ENCODE peak calls at places on chromosomes 4 and X, in five cellular contexts. W, G, L, I and E are unnamed samples.

GRCh38 chr4:17781831-17782287 is 438 bp upstream of the FAM184B start:
- DNase-seq in W (peak; percentile 56), I (no peak), G (no peak), L (no peak), E (no peak)

GRCh38 chrX:129650821-129651510 is 3.8 kb downstream of the APLN start:
- DNase-seq in I (no peak), L (no peak), G (no peak), W (no peak), E (no peak)

GRCh38 chrX:6574762-6575161 is 39.8 kb upstream of the VCX3A start:
- DNase-seq in W (peak; percentile 56), L (peak; percentile 24), I (no peak), G (no peak), E (no peak)

GRCh38 chr4:115675721-115676120 is 562.3 kb upstream of the NDST4 start:
- DNase-seq in L (no peak), W (no peak), I (no peak), G (no peak), E (no peak)

GRCh38 chr4:155339588-155339987 is 37.2 kb downstream of the MAP9 start:
- DNase-seq in I (no peak), G (no peak), L (no peak), W (no peak), E (peak; percentile 36)

GRCh38 chrX:17703201-17703600 is 34.1 kb upstream of the SCML1 start:
- DNase-seq in L (no peak), W (no peak), G (no peak), I (no peak), E (no peak)

GRCh38 chr4:77308843-77309242 is 151.8 kb downstream of the CCNG2 start:
- DNase-seq in G (no peak), W (peak; percentile 74), L (no peak), I (no peak), E (no peak)

GRCh38 chr4:27081675-27082579 is 221.3 kb downstream of the STIM2 start:
- DNase-seq in L (no peak), G (no peak), I (peak; percentile 10), W (no peak), E (no peak)

GRCh38 chrX:109347618-109348017 is 134.3 kb downstream of the GUCY2F start:
- DNase-seq in W (peak; percentile 9), I (no peak), G (peak; percentile 1), L (no peak), E (no peak)

DNA sequence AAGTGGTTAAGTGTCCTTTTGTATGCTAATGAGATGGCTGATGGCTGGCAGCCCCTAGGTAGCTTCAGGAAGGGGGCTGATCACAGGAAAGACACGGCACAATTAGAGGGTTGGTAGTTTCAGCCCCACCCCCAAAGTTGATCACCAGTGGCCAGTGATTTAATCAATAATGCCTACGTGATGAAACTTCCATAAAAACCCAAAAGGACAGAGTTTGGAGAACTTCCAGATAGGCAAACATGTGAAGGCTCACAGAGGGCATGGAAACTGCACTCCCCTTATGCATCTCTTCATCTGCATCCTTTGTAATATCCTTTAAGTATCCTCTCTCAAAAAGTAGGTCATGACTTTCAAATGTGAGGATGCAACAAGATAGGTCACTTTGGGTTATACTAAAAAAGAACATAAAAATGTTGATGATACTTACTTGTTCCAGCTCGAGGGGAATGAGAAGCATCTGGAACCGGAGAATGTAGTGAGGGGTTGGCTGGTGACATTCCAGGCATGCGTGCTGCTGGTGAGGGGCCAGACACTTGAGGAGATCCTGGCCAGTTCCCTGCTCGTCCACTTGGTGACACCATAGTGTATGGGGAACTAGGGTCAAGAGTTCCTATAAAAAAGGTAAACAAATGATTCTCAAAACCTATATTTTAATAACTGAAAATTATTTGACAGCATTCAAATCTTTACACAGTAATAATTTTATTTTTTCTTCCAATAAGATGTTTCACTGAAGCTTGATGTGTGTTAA is 16.7 kb upstream of the CXorf38 start:
- DNase-seq in W (peak; percentile 51), I (no peak), L (no peak), G (no peak), E (no peak)
- TF ChIP-seq CTCF in W (peak; percentile 27), I (no peak), L (no peak), G (no peak), E (peak; percentile 38)

GRCh38 chrX:57915680-57916079 is 5.4 kb upstream of the ZXDA start:
- DNase-seq in L (no peak), W (no peak), I (no peak), G (no peak), E (no peak)

DNA sequence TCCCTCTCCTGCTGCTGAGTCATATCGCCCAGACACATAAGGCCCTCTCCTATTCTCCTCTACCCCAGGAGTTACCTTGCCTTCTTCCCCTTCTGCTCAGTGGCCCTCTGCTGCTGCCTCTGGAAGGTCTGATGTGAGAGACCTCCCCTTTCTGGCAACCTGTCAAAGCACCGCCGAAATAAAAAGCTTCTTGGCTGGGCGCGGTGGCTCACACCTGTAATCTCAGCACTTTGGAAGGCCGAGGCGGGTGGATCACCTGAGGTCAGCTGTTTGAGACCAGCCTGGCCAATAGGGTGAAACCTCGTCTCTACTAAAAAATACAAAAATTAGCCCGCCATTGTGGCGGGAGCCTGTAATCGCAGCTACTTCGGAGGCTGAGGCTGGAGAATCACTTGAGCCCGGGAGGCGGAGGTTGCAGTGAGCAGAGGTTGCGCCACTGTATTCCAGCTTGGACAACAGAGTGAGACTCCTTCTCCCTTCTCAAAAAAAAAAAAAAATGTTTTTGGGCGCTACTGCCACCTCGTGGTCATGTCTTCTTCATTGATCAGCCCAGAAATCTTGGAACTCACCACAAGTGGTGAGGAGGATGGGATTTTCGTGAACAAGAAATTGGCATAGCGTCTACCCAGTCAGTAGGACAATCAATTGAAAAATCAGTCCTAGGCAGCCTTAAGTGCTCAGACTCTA is 8.6 kb upstream of the ZXDA start:
- DNase-seq in W (peak; percentile 39), I (no peak), G (peak; percentile 16), L (no peak), E (no peak)
- TF ChIP-seq CTCF in W (peak; percentile 36), I (no peak), G (peak; percentile 30), L (peak; percentile 60), E (peak; percentile 54)

DNA sequence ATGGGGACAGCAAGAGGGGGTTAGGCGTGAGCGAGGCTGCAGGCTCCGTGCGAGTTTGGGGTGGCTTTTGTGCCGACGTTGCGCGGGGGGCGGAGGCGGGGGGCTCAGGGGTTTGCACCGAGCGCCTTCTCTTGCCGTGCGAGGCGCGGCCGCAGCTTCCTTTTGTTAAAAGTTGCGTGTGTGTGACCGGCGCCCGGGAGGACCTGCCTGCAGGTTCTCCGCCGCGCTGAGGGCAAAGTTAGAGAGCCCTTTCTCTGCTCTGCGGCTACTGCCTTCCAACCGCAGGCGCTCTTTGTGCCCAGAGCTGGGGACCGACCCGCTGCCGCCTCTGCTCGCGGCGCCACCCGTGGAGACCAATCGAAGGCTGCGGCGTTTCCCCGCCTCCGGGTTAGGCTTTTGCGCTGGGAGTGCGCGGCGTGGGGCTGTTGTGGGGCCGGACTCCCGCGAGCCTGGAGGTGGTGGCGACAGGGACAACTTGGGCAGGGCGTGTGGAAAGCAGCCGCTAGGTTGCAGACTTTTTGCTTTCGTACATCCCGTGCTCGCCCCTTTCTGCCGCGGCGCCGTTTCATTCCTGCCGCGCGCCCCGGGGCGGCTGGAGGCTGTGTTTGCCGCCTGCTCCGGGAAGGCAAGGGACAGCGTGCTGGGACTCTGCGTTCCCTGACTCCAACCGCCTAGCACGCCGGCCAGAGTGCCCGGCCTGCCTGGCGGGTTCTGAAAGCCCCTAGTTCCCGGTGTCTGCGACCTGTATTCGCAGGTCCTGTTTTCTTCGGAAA is 750 bp downstream of the KIT start:
- DNase-seq in W (peak; percentile 65), L (peak; percentile 69), G (peak; percentile 50), I (no peak), E (no peak)
- TF ChIP-seq CTCF in W (no peak), L (no peak), G (peak; percentile 14), I (no peak), E (peak; percentile 12)

GRCh38 chrX:108298165-108298602 is 140.0 kb downstream of the COL4A6 start:
- DNase-seq in I (no peak), L (peak; percentile 8), W (no peak), G (no peak), E (no peak)

GRCh38 chrX:108292053-108292452 is 146.2 kb downstream of the COL4A6 start:
- DNase-seq in I (no peak), L (no peak), G (no peak), W (no peak), E (no peak)

GRCh38 chrX:108299704-108300103 is 138.5 kb downstream of the COL4A6 start:
- DNase-seq in G (no peak), L (no peak), W (no peak), I (no peak), E (no peak)

GRCh38 chrX:108299101-108299591 is 139.1 kb downstream of the COL4A6 start:
- DNase-seq in W (peak; percentile 9), G (no peak), L (no peak), I (no peak), E (no peak)

GRCh38 chrX:108297290-108297689 is 140.9 kb downstream of the COL4A6 start:
- DNase-seq in W (no peak), G (no peak), L (no peak), I (no peak), E (no peak)
- TF ChIP-seq CTCF in W (no peak), G (no peak), L (no peak), I (no peak), E (no peak)